ENCODE peak calls at places on chromosomes 13 and 19, in seven cellular contexts. M, X, F, L, N, O and E are unnamed samples. For H3K4me1, H3K9me3 and H3K27me3, the result is how much of the 10 kb centered on the place peaks cover.

GRCh38 chr19:1001538-1002166 is 1.4 kb downstream of the GRIN3B start:
- DNase-seq in F (peak), X (no peak), M (no peak), L (peak), N (no peak), O (no peak), E (no peak)

GRCh38 chr19:33219261-33219812 is 6.3 kb downstream of the SLC7A10 start:
- DNase-seq in M (peak), N (no peak), L (no peak), O (no peak), F (no peak), X (no peak), E (no peak)

GRCh38 chr13:61247149-61247936 is 168.3 kb downstream of the PCDH20 start:
- DNase-seq in M (no peak), O (no peak), F (no peak), L (no peak), X (no peak), N (no peak), E (no peak)

GRCh38 chr13:79812070-79812850 is 331.3 kb downstream of the NDFIP2 start:
- DNase-seq in X (no peak), N (no peak), L (no peak), F (no peak), M (no peak), O (no peak), E (no peak)

GRCh38 chr13:32001392-32001768 is 30.2 kb upstream of the FRY start:
- DNase-seq in M (peak), O (no peak), N (peak), X (peak), L (no peak), F (peak), E (no peak)

GRCh38 chr19:10625762-10626138 is 397 bp downstream of the SLC44A2 start:
- DNase-seq in N (no peak), M (no peak), F (no peak), L (no peak), X (no peak), O (no peak), E (no peak)

GRCh38 chr19:55350620-55351315 is 3.8 kb downstream of the COX6B2 start:
- DNase-seq in N (no peak), X (no peak), M (no peak), L (no peak), F (no peak), O (no peak), E (no peak)

GRCh38 chr19:11482384-11483050 is 1.7 kb upstream of the ELAVL3 start:
- DNase-seq in N (peak), X (no peak), M (peak), F (peak), L (peak), O (no peak), E (peak)

GRCh38 chr13:78610381-78610883 is 7.1 kb upstream of the POU4F1 start:
- DNase-seq in N (no peak), L (no peak), M (no peak), O (no peak), X (no peak), F (no peak), E (no peak)

GRCh38 chr19:39805120-39805519 is 26.5 kb downstream of the LEUTX start:
- DNase-seq in N (no peak), L (no peak), O (no peak), X (no peak), F (no peak), M (no peak), E (no peak)

GRCh38 chr19:6086081-6086858 is 24.0 kb downstream of the RFX2 start:
- DNase-seq in F (no peak), X (no peak), O (no peak), L (no peak), M (peak), N (no peak), E (no peak)

GRCh38 chr19:5995606-5996005 is 17.7 kb upstream of the RANBP3 start:
- DNase-seq in F (no peak), X (no peak), L (no peak), M (no peak), O (no peak), N (no peak), E (no peak)

GRCh38 chr19:14835011-14835410 is at the start of the genes OR7A5 and OR7C1:
- DNase-seq in O (no peak), N (no peak), F (peak), M (no peak), L (no peak), X (peak), E (no peak)

GRCh38 chr13:64338671-64339070 is 2891.5 kb downstream of the PCDH9 start:
- DNase-seq in F (no peak), M (no peak), O (no peak), X (no peak), N (no peak), L (no peak), E (no peak)

GRCh38 chr13:92297971-92298942 is 899.8 kb downstream of the GPC5 start:
- DNase-seq in X (no peak), O (no peak), F (no peak), L (no peak), M (no peak), N (no peak), E (no peak)

GRCh38 chr13:112391747-112392146 is 15.6 kb downstream of the SPACA7 start:
- DNase-seq in F (no peak), L (no peak), M (no peak), X (no peak), O (no peak), N (no peak), E (no peak)

GRCh38 chr19:19488041-19488874 is 27.1 kb downstream of the TSSK6 start:
- DNase-seq in L (no peak), O (no peak), F (peak), X (no peak), N (peak), M (no peak), E (no peak)

GRCh38 chr13:43036386-43037220 is 13.2 kb downstream of the DNAJC15 start:
- DNase-seq in X (no peak), F (no peak), L (no peak), M (no peak), O (no peak), N (peak), E (no peak)

DNA sequence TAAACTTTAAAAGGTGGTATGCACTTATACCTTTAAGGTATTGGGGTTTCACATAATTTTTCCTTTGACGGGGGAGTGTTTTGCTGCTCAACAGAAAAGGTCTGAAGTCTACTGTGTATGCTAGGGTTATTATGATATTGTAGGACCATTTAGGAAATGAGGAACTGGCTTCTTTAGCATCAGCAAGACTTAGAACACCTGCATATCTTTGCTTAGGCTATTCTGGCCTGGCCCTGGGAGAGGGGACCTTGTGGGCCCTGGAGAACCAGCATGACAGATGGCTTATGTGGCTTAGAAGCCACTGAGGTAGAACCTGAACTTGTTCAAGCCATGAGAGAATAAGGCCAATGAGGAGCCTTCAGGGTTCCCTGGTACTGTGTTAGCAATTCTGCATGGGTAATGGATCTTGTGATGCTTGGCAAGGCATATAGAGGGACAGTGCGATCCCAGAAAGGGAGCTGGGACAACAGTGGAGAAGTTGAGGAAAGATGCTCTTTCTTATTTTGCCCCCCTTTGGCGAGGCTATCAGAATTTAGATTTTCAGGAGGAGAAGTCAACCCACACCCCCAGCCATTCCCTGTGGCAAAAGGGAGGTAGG is 4.3 kb downstream of the RGCC start:
- DNase-seq in X (no peak), L (no peak), F (no peak), O (no peak), N (no peak), M (no peak), E (no peak)
- H3K4me1 ChIP-seq in X (under half), L (half or more), F (under half), O (under half), N (under half), M (under half), E (under half)

GRCh38 chr19:36638862-36639510 is 27.7 kb downstream of the ZNF461 start:
- DNase-seq in N (no peak), M (peak), O (no peak), X (no peak), F (no peak), L (no peak), E (no peak)
- H3K9me3 ChIP-seq in N (under half), M (half or more), O (under half), X (under half), F (under half), L (half or more), E (half or more)

DNA sequence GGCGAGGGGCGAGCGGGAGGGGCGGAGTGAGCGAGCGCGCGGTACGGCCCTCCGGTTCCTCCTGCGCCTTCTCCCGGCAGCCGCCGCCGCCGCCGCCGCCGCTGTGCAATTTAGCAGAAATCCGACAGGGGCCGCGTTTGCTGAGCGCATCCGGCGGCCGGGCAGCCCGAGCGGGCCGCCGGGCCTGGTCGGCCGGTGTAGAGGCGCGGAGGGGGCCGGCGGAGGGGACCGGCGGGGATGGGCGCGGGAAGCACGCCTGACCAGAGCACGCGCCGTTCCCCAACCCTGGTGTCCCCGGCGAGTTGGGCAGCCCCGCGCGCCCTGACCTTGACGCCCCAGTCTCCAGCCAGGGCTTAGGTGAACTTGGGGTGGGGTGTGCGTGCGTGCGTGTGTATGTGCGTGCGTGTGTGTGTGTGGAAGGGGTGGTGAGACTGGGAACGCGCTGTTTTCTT is 144.5 kb upstream of the ZNF536 start:
- DNase-seq in L (no peak), O (no peak), F (peak), N (peak), M (peak), X (no peak), E (no peak)
- H3K27me3 ChIP-seq in L (under half), O (half or more), F (under half), N (half or more), M (under half), X (half or more), E (under half)

DNA sequence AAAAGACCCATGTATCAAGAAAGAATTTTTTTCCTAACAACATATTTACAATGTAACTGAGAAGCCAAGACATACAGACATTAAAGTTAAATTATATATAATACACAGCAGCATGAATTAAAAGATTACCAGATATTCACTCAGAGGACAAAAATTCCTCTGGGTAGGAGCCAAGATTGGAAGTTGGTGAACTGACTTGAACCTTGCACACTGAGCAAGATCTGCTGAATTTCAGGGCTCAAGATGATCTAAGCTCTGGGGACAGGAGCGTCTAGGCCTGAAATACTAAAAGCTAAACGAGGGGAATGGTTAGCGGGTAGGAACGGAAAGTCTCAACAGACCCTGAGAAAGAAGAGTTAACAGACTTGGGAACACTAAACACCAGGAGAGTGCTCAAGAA is 8.5 kb downstream of the FOXO1 start:
- DNase-seq in F (no peak), X (no peak), L (no peak), O (no peak), N (no peak), M (no peak), E (no peak)
- H3K4me1 ChIP-seq in F (half or more), X (under half), L (half or more), O (under half), N (under half), M (under half), E (half or more)

DNA sequence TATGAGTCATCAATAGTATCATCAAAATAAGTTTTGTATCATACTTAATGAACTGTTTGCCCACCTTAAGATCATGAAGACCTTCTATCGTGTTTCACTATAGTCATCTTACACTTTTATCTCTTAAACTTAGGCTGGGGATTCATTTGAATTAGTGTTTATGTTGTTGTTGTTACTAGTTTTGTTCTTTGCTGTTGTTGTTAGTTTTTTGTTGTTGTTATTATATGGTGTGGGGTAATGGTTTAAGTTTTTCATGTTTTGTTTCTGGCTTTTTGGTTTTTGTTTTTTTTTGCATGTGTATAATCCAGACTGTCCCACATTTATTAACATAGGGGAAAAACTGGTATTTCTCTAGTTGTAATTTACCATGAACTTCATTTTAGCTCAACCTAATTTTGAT is 965.1 kb upstream of the MIR17HG start:
- DNase-seq in F (no peak), O (no peak), X (no peak), L (no peak), N (no peak), M (no peak), E (no peak)
- H3K9me3 ChIP-seq in F (under half), O (under half), X (under half), L (under half), N (under half), M (under half), E (under half)

DNA sequence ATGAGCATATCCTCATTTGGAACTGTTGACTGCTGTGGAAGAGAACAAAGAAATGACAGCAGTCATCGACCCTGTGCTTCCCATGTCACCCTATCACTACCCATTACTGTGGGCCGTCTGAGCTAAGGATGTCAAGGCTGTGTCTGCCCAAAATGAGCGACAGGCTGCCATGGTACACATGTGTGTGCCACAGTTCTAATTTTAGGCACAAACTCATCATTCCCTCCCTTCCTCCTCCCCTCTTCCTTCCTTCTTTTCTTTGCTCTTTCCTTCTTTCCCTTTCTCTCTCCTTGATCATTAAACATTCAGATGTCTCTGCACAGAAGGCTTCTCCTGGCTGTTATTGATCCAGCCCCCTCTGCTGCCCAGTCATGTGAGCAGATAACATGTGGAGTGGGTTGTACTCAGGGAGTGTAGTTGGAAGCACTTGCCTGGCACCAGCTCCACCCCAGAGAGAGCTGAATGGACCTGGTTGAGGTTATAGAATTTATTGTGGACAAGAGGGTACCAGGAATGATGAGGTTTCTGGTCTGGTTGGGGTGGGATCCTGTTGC is 6.3 kb downstream of the FGF9 start:
- DNase-seq in N (no peak), M (no peak), X (no peak), O (no peak), L (no peak), F (no peak), E (no peak)
- H3K27me3 ChIP-seq in N (half or more), M (under half), X (under half), O (under half), L (under half), F (under half), E (under half)